ENCODE peak calls at places on chromosome 10, in ten cellular contexts. S is endothelial cell; H is NCI-H82; M is activated CD8-positive, alpha-beta memory T cell treated with anti-CD3 and anti-CD28 coated beads for 4 hours; V is KBM-7; G is epithelial cell of prostate; U is T-helper 9 cell; P is ascending aorta; B is stomach; Z is myocyte. X is an unnamed sample.

GRCh38 chr10:69057261-69057950 is 30.5 kb upstream of the SRGN start:
- DNase-seq in Z (no peak), U (no peak), V (peak), S (peak), B (peak), P (no peak), H (no peak), M (no peak), G (no peak), X (no peak)

GRCh38 chr10:86064931-86065662 is 301.5 kb downstream of the GRID1 start:
- DNase-seq in P (peak), B (peak), V (no peak), S (no peak), U (no peak), Z (no peak), G (no peak), M (no peak), H (no peak), X (no peak)

GRCh38 chr10:50619171-50619570 is 4.6 kb downstream of the SGMS1 start:
- DNase-seq in V (no peak), B (no peak), P (no peak), M (no peak), Z (no peak), U (no peak), S (no peak), G (no peak), H (no peak), X (no peak)

GRCh38 chr10:123795846-123796590 is 95.6 kb downstream of the CPXM2 start:
- DNase-seq in U (no peak), Z (no peak), B (no peak), S (no peak), H (no peak), V (no peak), P (peak), G (no peak), M (no peak), X (no peak)

GRCh38 chr10:44647877-44648542 is 263.1 kb upstream of the CXCL12 start:
- DNase-seq in M (no peak), B (no peak), H (no peak), Z (peak), U (no peak), V (no peak), P (peak), G (no peak), S (no peak), X (peak)

GRCh38 chr10:117830832-117831231 is 215.9 kb downstream of the RAB11FIP2 start:
- DNase-seq in M (no peak), U (no peak), H (peak), Z (no peak), P (no peak), V (peak), B (no peak), G (no peak), S (peak), X (no peak)

GRCh38 chr10:75165684-75166622 is 44.6 kb upstream of the VDAC2 start:
- DNase-seq in U (no peak), G (no peak), P (no peak), S (no peak), H (no peak), Z (peak), V (peak), B (no peak), M (no peak), X (no peak)

GRCh38 chr10:46534828-46535524 is 21.5 kb downstream of the GPRIN2 start:
- DNase-seq in B (peak), S (no peak), G (no peak), Z (no peak), M (no peak), P (no peak), V (no peak), H (no peak), U (no peak), X (peak)

GRCh38 chr10:28367865-28368541 is 65.1 kb upstream of the MPP7 start:
- DNase-seq in M (peak), V (peak), H (peak), S (no peak), U (peak), B (no peak), P (no peak), Z (no peak), G (no peak), X (no peak)

GRCh38 chr10:89337493-89337892 is 9.7 kb downstream of the IFIT3 start:
- DNase-seq in V (no peak), U (no peak), S (no peak), G (peak), P (no peak), M (no peak), H (no peak), B (no peak), Z (peak), X (peak)